ENCODE peak calls at places on chromosomes 4 and X, in ten cellular contexts. Z, S, W, Y, P, R, C, A, J and I are unnamed samples.

GRCh38 chrX:20265726-20266681 is 705 bp downstream of the RPS6KA3 start:
- DNase-seq in Z (peak), S (peak), W (peak), Y (peak), P (no peak), R (peak), C (no peak), A (peak), J (peak), I (peak)

GRCh38 chr4:78138252-78138651 is 81.1 kb downstream of the FRAS1 start:
- DNase-seq in Z (no peak), S (no peak), W (no peak), Y (no peak), P (no peak), R (no peak), C (peak), A (no peak), J (no peak), I (no peak)

GRCh38 chr4:124079174-124079780 is 633.3 kb downstream of the ANKRD50 start:
- DNase-seq in Z (no peak), S (no peak), W (no peak), Y (no peak), P (no peak), R (no peak), C (peak), A (no peak), J (no peak), I (no peak)

GRCh38 chr4:141541851-141542250 is 94.5 kb upstream of the IL15 start:
- DNase-seq in Z (no peak), S (no peak), W (no peak), Y (no peak), P (no peak), R (no peak), C (peak), A (no peak), J (no peak), I (no peak)

GRCh38 chr4:12122316-12122715 is 693.6 kb upstream of the HS3ST1 start:
- DNase-seq in Z (no peak), S (no peak), W (no peak), Y (no peak), P (no peak), R (no peak), C (no peak), A (no peak), J (no peak), I (no peak)

GRCh38 chrX:151228935-151229334 is 52.6 kb downstream of the GPR50 start:
- DNase-seq in Z (no peak), S (no peak), W (peak), Y (no peak), P (no peak), R (no peak), C (no peak), A (no peak), J (no peak), I (no peak)

GRCh38 chr4:152106113-152106763 is 345.4 kb upstream of the GATB start:
- DNase-seq in Z (no peak), S (no peak), W (peak), Y (peak), P (peak), R (no peak), C (peak), A (peak), J (no peak), I (peak)

GRCh38 chr4:41061482-41062185 is 152.7 kb downstream of the APBB2 start:
- DNase-seq in Z (no peak), S (no peak), W (no peak), Y (no peak), P (no peak), R (no peak), C (no peak), A (no peak), J (no peak), I (no peak)

GRCh38 chrX:130083107-130083490 is 27.2 kb downstream of the ELF4 start:
- DNase-seq in Z (no peak), S (no peak), W (no peak), Y (no peak), P (no peak), R (peak), C (no peak), A (no peak), J (no peak), I (no peak)

GRCh38 chrX:23612846-23613245 is 54.4 kb upstream of the PRDX4 start:
- DNase-seq in Z (no peak), S (no peak), W (no peak), Y (no peak), P (no peak), R (no peak), C (no peak), A (no peak), J (no peak), I (no peak)

GRCh38 chr4:56468097-56468422 is 643 bp downstream of the SRP72 start:
- DNase-seq in Z (no peak), S (no peak), W (peak), Y (peak), P (peak), R (peak), C (peak), A (no peak), J (peak), I (no peak)

GRCh38 chrX:85988353-85988752 is 59.0 kb downstream of the CHM start:
- DNase-seq in Z (no peak), S (no peak), W (no peak), Y (no peak), P (no peak), R (no peak), C (no peak), A (no peak), J (no peak), I (no peak)

GRCh38 chrX:2732649-2733048 is 19.2 kb upstream of the XG start:
- DNase-seq in Z (no peak), S (no peak), W (no peak), Y (no peak), P (no peak), R (no peak), C (no peak), A (no peak), J (no peak), I (no peak)

GRCh38 chr4:140156529-140157171 is 2.7 kb upstream of the MAML3 start:
- DNase-seq in Z (no peak), S (no peak), W (no peak), Y (no peak), P (no peak), R (no peak), C (no peak), A (no peak), J (no peak), I (no peak)

GRCh38 chr4:168318266-168318895 is at the start of gene DDX60:
- DNase-seq in Z (peak), S (peak), W (peak), Y (peak), P (peak), R (peak), C (peak), A (peak), J (peak), I (peak)

GRCh38 chrX:39813631-39814246 is 284.0 kb downstream of the BCOR start:
- DNase-seq in Z (no peak), S (peak), W (peak), Y (peak), P (no peak), R (no peak), C (peak), A (peak), J (no peak), I (peak)

GRCh38 chrX:99549381-99549780 is 860.7 kb downstream of the PCDH19 start:
- DNase-seq in Z (no peak), S (no peak), W (no peak), Y (no peak), P (no peak), R (no peak), C (no peak), A (no peak), J (no peak), I (no peak)

GRCh38 chrX:30275498-30275897 is 28.6 kb downstream of the MAGEB1 start:
- DNase-seq in Z (no peak), S (no peak), W (peak), Y (no peak), P (peak), R (no peak), C (peak), A (no peak), J (no peak), I (no peak)

DNA sequence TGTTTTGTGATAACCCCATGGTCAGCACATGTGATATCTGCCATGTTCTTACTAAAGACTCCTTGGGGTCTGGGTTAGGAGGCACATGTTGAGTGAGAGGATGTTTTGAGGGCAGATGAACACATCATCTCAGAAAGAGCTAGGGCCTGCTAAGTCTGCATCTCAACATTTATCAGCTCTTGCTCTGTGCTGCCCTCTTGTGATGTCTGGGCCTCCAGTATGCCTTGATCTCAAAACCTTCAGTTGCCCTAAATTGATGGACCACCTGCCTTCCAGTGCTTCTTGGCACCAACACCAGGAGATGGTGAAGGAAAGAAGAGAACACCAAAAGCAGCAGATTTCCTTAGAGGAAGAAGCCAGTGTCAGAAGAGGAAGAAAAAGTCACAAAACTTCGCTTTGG is 22.5 kb downstream of the MID1 start:
- DNase-seq in Z (no peak), S (no peak), W (peak), Y (no peak), P (no peak), R (peak), C (peak), A (no peak), J (no peak), I (peak)
- TF ChIP-seq CTCF in Z (peak), S (no peak), W (peak), Y (no peak), P (peak), R (peak), C (peak), A (no peak), J (no peak), I (peak)

DNA sequence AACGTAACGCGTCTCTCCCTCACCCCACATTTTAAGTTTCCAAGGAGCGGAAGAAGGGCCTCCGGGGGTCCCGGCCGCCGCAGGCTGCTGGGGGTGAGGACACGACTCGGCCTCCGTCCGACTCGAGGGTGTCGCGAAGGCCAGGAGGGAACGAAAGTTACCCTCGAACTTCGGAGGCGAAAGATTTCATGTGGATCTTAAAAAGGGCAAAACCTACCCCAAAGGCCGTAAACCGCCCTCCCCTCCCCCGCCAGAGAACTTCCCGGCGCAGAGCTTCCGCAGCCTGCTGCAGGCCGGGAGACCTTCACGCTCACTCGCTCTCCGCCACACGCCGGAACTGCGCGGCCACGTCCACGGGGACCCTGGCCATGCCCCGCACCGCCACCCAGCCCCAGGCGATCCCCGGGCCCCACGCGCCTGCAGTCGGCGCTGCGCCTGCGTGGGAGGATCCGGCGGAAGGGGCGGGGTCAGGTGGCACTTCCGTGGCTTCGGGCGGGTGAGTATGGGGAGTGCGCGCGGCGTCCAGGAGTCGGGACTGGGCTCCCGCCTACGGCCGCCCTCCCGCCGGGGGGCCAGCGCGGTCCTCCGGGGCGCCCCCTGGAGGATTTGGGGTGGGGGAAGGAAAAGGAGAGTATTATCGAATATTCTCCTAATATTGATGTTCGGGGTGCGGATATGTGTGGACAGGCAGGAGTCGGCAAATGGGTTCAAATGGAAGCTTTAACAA is at the start of gene MMAA:
- DNase-seq in Z (peak), S (peak), W (peak), Y (peak), P (peak), R (peak), C (peak), A (peak), J (peak), I (peak)
- TF ChIP-seq CTCF in Z (peak), S (peak), W (no peak), Y (peak), P (peak), R (peak), C (peak), A (no peak), J (peak), I (peak)

GRCh38 chr4:26400140-26400539 is 79.3 kb downstream of the RBPJ start:
- DNase-seq in Z (no peak), S (no peak), W (no peak), Y (no peak), P (no peak), R (no peak), C (no peak), A (no peak), J (no peak), I (no peak)

GRCh38 chr4:26407466-26407865 is 82.8 kb downstream of the CCKAR start:
- DNase-seq in Z (no peak), S (no peak), W (no peak), Y (no peak), P (no peak), R (no peak), C (peak), A (no peak), J (no peak), I (no peak)

GRCh38 chr4:26406346-26406975 is 83.8 kb downstream of the CCKAR start:
- DNase-seq in Z (no peak), S (no peak), W (peak), Y (no peak), P (no peak), R (peak), C (no peak), A (no peak), J (no peak), I (no peak)

GRCh38 chr4:26402458-26402857 is 81.6 kb downstream of the RBPJ start:
- DNase-seq in Z (no peak), S (no peak), W (no peak), Y (no peak), P (no peak), R (no peak), C (no peak), A (no peak), J (no peak), I (no peak)

DNA sequence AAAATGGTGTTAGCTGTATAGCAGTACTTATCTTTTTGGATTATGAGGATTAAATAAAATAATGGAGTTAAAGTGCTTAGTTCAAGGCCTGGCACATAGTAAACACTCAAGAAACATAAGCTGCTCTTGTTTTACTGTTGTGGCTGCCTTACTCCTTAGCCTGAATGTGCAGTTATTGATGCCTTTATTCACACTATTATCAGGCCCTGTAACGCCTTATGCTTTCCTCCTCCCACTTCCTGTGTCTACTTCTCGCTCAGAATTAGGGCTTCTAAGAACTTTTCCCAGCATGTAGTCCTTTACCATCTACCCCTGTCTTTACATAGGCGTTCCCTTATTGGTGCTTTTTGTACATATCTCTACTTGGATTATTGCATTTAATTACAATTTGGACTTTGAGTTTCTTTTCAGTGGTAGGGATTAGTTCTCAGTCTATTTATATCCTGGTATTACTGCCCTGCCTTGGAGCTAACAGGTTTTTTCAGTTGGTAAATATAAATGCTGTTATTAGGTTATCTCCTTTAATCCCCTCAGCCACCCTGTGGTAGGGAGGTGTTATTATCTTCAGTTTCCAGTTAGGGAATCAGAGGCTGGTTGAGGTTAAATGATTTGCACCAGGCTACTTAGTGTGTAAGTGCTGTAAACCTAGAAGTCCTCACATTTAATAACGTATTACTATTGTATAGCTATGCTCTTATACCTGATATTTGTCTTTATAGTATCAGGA is 83.9 kb downstream of the RBPJ start:
- DNase-seq in Z (no peak), S (no peak), W (no peak), Y (no peak), P (no peak), R (no peak), C (no peak), A (no peak), J (no peak), I (no peak)
- TF ChIP-seq CTCF in Z (peak), S (no peak), W (no peak), Y (no peak), P (no peak), R (peak), C (no peak), A (no peak), J (no peak), I (no peak)

GRCh38 chrX:44012484-44013096 is 39.4 kb upstream of the NDP start:
- DNase-seq in Z (no peak), S (no peak), W (peak), Y (no peak), P (peak), R (no peak), C (peak), A (peak), J (no peak), I (peak)
- TF ChIP-seq CTCF in Z (no peak), S (no peak), W (peak), Y (no peak), P (no peak), R (no peak), C (no peak), A (no peak), J (no peak), I (no peak)

GRCh38 chrX:13734278-13735172 is at the start of the genes OFD1 and TRAPPC2:
- DNase-seq in Z (peak), S (peak), W (peak), Y (peak), P (peak), R (peak), C (peak), A (peak), J (peak), I (peak)
- TF ChIP-seq CTCF in Z (no peak), S (no peak), W (no peak), Y (peak), P (no peak), R (no peak), C (no peak), A (no peak), J (no peak), I (no peak)

DNA sequence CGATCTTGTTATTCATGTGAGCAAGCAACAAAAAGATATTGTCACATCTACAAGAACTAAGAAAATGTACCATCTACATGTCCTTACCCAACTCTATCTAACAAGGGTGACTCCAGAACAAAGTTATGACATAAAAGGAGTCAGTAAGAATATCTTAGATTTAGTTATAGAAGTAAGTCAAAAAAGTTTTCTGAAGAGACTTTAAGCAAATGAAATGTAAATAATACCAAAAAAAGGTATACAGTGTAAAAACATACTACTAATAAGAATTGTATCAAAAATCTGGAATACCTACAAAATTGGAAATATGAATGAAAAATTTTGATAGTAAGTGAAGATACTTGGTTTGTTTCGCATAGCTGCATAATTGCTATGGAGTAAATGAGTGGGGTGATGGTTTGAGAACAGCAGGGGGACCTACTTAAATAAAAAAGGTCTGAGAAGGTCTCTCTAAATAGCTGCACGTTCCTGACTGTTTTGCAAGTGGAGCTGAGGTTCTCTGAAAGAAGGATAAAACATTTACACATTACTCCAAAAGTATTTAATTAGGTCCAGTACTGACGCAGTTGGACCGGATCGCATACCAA is 51.0 kb upstream of the ENPP6 start:
- DNase-seq in Z (no peak), S (no peak), W (no peak), Y (no peak), P (no peak), R (peak), C (peak), A (no peak), J (no peak), I (no peak)
- TF ChIP-seq CTCF in Z (peak), S (no peak), W (no peak), Y (no peak), P (no peak), R (no peak), C (no peak), A (no peak), J (no peak), I (no peak)

DNA sequence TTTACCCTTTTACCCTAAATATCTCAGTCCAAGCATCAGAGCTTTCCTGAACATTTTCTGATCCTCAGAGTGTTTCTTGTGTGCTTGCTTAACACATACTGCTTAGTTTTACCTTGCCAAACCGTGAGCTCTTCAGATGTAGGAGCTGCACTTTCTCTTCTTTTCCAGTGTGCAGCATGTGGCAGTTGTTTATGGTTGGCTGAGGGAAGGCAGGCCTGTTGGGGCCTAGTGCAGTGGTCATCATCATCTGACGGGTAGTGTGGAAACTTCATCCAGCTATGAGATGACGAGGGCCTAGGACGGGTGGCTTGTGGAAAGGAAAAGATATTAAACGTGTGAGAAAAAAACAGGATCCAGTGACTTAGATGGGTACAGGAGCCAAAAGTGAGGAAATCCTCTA is 21.5 kb downstream of the VBP1 start:
- DNase-seq in Z (no peak), S (no peak), W (no peak), Y (no peak), P (no peak), R (no peak), C (no peak), A (no peak), J (no peak), I (no peak)
- TF ChIP-seq CTCF in Z (no peak), S (no peak), W (no peak), Y (no peak), P (no peak), R (no peak), C (no peak), A (no peak), J (no peak), I (no peak)